ENCODE peak calls at places on chromosomes 6 and 20, in four cellular contexts. D is GM19239, V is psoas muscle, F is esophagus squamous epithelium. L is an unnamed sample.

GRCh38 chr20:1001981-1002681 is at the start of gene RSPO4:
- DNase-seq in F (no peak), D (no peak), V (no peak), L (peak)

GRCh38 chr6:33199687-33200233 is 705 bp downstream of the RXRB start:
- DNase-seq in V (no peak), D (peak), F (no peak), L (peak)

GRCh38 chr6:46473866-46474265 is 17.4 kb downstream of the RCAN2 start:
- DNase-seq in V (no peak), D (no peak), F (no peak), L (no peak)

GRCh38 chr6:138948780-138949179 is 39.3 kb downstream of the REPS1 start:
- DNase-seq in V (no peak), F (no peak), D (no peak), L (no peak)

GRCh38 chr6:121520337-121521163 is 85.1 kb downstream of the GJA1 start:
- DNase-seq in V (no peak), D (no peak), F (no peak), L (no peak)

GRCh38 chr6:43496370-43497128 is 13.6 kb downstream of the LRRC73 start:
- DNase-seq in D (no peak), F (no peak), V (no peak), L (peak)

GRCh38 chr6:108578595-108579038 is 17.9 kb downstream of the FOXO3 start:
- DNase-seq in F (no peak), D (no peak), V (no peak), L (no peak)

GRCh38 chr6:141498980-141499379 is 633.7 kb upstream of the GJE1 start:
- DNase-seq in F (no peak), D (no peak), V (no peak), L (no peak)

GRCh38 chr20:43988451-43988850 is 73.8 kb downstream of the TOX2 start:
- DNase-seq in V (no peak), D (no peak), F (no peak), L (no peak)

GRCh38 chr6:139490482-139490881 is 116.0 kb upstream of the CITED2 start:
- DNase-seq in F (no peak), D (no peak), V (no peak), L (no peak)

GRCh38 chr6:88143768-88144167 is 22.4 kb downstream of the CNR1 start:
- DNase-seq in V (no peak), D (no peak), F (no peak), L (no peak)

GRCh38 chr20:33811763-33812672 is 870 bp downstream of the CHMP4B start:
- DNase-seq in F (no peak), D (peak), V (peak), L (no peak)

GRCh38 chr6:144653885-144654505 is 368.9 kb downstream of the UTRN start:
- DNase-seq in V (no peak), D (peak), F (no peak), L (no peak)

GRCh38 chr6:99822741-99823512 is 171.1 kb downstream of the MCHR2 start:
- DNase-seq in F (no peak), V (no peak), D (peak), L (peak)